ENCODE peak calls at places on chromosomes 12 and 14, in nine cellular contexts. E is RWPE2; S is CD8-positive, alpha-beta memory T cell; K is activated naive CD8-positive, alpha-beta T cell treated with anti-CD3 and anti-CD28 coated beads, Interleukin-2, amount 50 U/mL, for 24 hours; M is naive thymus-derived CD4-positive, alpha-beta T cell; L is AG09309; H is GM04504; G is foreskin keratinocyte; Y is ELF-1. Z is an unnamed sample.

GRCh38 chr14:102508774-102509743 is 517 bp downstream of the ANKRD9 start:
- DNase-seq in E (peak), G (no peak), M (no peak), S (peak), H (peak), L (no peak), Y (peak), K (no peak), Z (no peak)

GRCh38 chr12:63802012-63802608 is 22.4 kb downstream of the RXYLT1 start:
- DNase-seq in K (no peak), Y (no peak), E (no peak), L (no peak), M (no peak), S (peak), G (no peak), H (no peak), Z (peak)

GRCh38 chr12:124744659-124745467 is 118.8 kb downstream of the SCARB1 start:
- DNase-seq in Y (peak), K (no peak), M (no peak), L (no peak), G (no peak), S (no peak), H (no peak), E (no peak), Z (peak)

GRCh38 chr12:124190301-124191023 is 104.4 kb upstream of the RFLNA start:
- DNase-seq in M (no peak), G (no peak), H (no peak), L (no peak), E (peak), Y (no peak), K (no peak), S (no peak), Z (no peak)

GRCh38 chr12:31727197-31727596 is 1.6 kb downstream of the AMN1 start:
- DNase-seq in G (no peak), Y (no peak), S (no peak), H (no peak), M (no peak), E (no peak), L (no peak), K (no peak), Z (no peak)

GRCh38 chr12:29146201-29146600 is 2.9 kb upstream of the FAR2 start:
- DNase-seq in S (no peak), L (no peak), E (no peak), Y (no peak), K (no peak), M (no peak), H (no peak), G (no peak), Z (no peak)

GRCh38 chr14:76348898-76349297 is 27.0 kb upstream of the ESRRB start:
- DNase-seq in K (no peak), E (no peak), Y (peak), L (peak), M (no peak), H (peak), S (no peak), G (peak), Z (peak)

GRCh38 chr12:128572311-128572810 is 251.4 kb downstream of the SLC15A4 start:
- DNase-seq in M (no peak), G (no peak), E (no peak), Y (no peak), H (no peak), L (no peak), K (no peak), S (no peak), Z (no peak)

GRCh38 chr12:121010860-121011259 is 5.4 kb downstream of the C12orf43 start:
- DNase-seq in L (no peak), M (no peak), K (no peak), Y (no peak), S (no peak), G (no peak), E (no peak), H (no peak), Z (no peak)

GRCh38 chr12:132953771-132954170 is 2.3 kb downstream of the ZNF605 start:
- DNase-seq in Y (no peak), G (no peak), S (no peak), K (no peak), L (no peak), E (no peak), H (no peak), M (no peak), Z (no peak)

GRCh38 chr14:103130965-103131364 is 7.7 kb downstream of the TNFAIP2 start:
- DNase-seq in Y (no peak), K (no peak), G (peak), M (no peak), L (no peak), H (no peak), S (no peak), E (peak), Z (peak)

GRCh38 chr12:54051916-54052744 is 1.5 kb upstream of the HOXC4 start:
- DNase-seq in H (peak), K (no peak), S (no peak), G (no peak), Y (peak), M (no peak), E (no peak), L (peak), Z (no peak)

GRCh38 chr14:30312214-30312613 is 246.7 kb upstream of the G2E3 start:
- DNase-seq in H (no peak), Y (no peak), E (no peak), G (no peak), M (no peak), K (no peak), S (no peak), L (no peak), Z (no peak)

GRCh38 chr14:22190411-22191191 is 398.4 kb downstream of the DAD1 start:
- DNase-seq in E (no peak), G (peak), H (no peak), K (no peak), Y (no peak), S (no peak), M (no peak), L (no peak), Z (no peak)

GRCh38 chr12:42492267-42492666 is 97.3 kb downstream of the PRICKLE1 start:
- DNase-seq in E (no peak), H (no peak), M (no peak), K (no peak), G (no peak), L (no peak), S (no peak), Y (no peak), Z (no peak)

GRCh38 chr14:55951366-55952206 is 166.6 kb upstream of the PELI2 start:
- DNase-seq in Y (no peak), H (no peak), L (no peak), M (no peak), G (no peak), S (no peak), K (no peak), E (no peak), Z (no peak)

GRCh38 chr12:74741113-74741512 is 203.5 kb downstream of the ATXN7L3B start:
- DNase-seq in M (no peak), H (no peak), S (no peak), G (no peak), Y (no peak), E (no peak), K (no peak), L (no peak), Z (no peak)

GRCh38 chr14:59020382-59020781 is 168.1 kb upstream of the DAAM1 start:
- DNase-seq in E (no peak), L (no peak), M (no peak), K (no peak), G (peak), H (no peak), Y (no peak), S (no peak), Z (peak)

GRCh38 chr14:30299915-30300314 is 259.0 kb upstream of the G2E3 start:
- DNase-seq in Y (no peak), L (no peak), M (no peak), S (no peak), H (no peak), E (no peak), G (no peak), K (no peak), Z (no peak)

GRCh38 chr12:22014783-22015144 is 31.3 kb upstream of the CMAS start:
- DNase-seq in E (no peak), S (no peak), Y (no peak), K (no peak), L (no peak), M (no peak), H (no peak), G (no peak), Z (no peak)

GRCh38 chr12:16076553-16076952 is 165.4 kb downstream of the DERA start:
- DNase-seq in E (no peak), Y (peak), H (peak), K (no peak), M (no peak), G (peak), S (no peak), L (no peak), Z (peak)

GRCh38 chr14:104885031-104885972 is 20.2 kb downstream of the CEP170B start:
- DNase-seq in Y (no peak), M (no peak), L (no peak), E (peak), K (no peak), G (no peak), S (no peak), H (no peak), Z (no peak)

GRCh38 chr14:101224356-101225115 is 321.0 kb upstream of the RTL1 start:
- DNase-seq in Y (peak), G (no peak), H (no peak), E (peak), M (no peak), K (no peak), L (no peak), S (no peak), Z (no peak)

GRCh38 chr12:104457746-104458644 is 1.2 kb downstream of the CHST11 start:
- DNase-seq in L (no peak), H (no peak), Y (peak), M (peak), E (no peak), G (no peak), S (peak), K (peak), Z (peak)